ENCODE peak calls at places on chromosomes 1 and 21, in eight cellular contexts. One of them, this sample, is unnamed.

GRCh38 chr1:197307551-197307950 is 39.5 kb downstream of the CRB1 start:
- DNase-seq in stimulated activated naive CD4-positive, alpha-beta T cell: no peak
- DNase-seq in prostate gland: no peak
- DNase-seq in RCC 7860: peak
- DNase-seq in NCI-H2029: no peak
- DNase-seq in stimulated activated CD4-positive, alpha-beta T cell treated with anti-CD3 and anti-CD28 coated beads, TNF-alpha, amount 100 ng/mL, for 24 hours: no peak
- DNase-seq in thyroid gland: no peak
- DNase-seq in activated T-cell treated with anti-CD3 and anti-CD28 coated beads, Interleukin-2, amount 50 U/mL, for 48 hours: no peak
- DNase-seq in this sample: no peak

GRCh38 chr1:214902636-214903320 is 179.8 kb upstream of the KCNK2 start:
- DNase-seq in thyroid gland: no peak
- DNase-seq in NCI-H2029: no peak
- DNase-seq in stimulated activated naive CD4-positive, alpha-beta T cell: no peak
- DNase-seq in RCC 7860: peak
- DNase-seq in prostate gland: no peak
- DNase-seq in activated T-cell treated with anti-CD3 and anti-CD28 coated beads, Interleukin-2, amount 50 U/mL, for 48 hours: no peak
- DNase-seq in stimulated activated CD4-positive, alpha-beta T cell treated with anti-CD3 and anti-CD28 coated beads, TNF-alpha, amount 100 ng/mL, for 24 hours: no peak
- DNase-seq in this sample: no peak

GRCh38 chr1:93471284-93471683 is 23.4 kb downstream of the FNBP1L start:
- DNase-seq in stimulated activated CD4-positive, alpha-beta T cell treated with anti-CD3 and anti-CD28 coated beads, TNF-alpha, amount 100 ng/mL, for 24 hours: no peak
- DNase-seq in stimulated activated naive CD4-positive, alpha-beta T cell: no peak
- DNase-seq in prostate gland: no peak
- DNase-seq in thyroid gland: no peak
- DNase-seq in RCC 7860: no peak
- DNase-seq in NCI-H2029: no peak
- DNase-seq in activated T-cell treated with anti-CD3 and anti-CD28 coated beads, Interleukin-2, amount 50 U/mL, for 48 hours: no peak
- DNase-seq in this sample: no peak

GRCh38 chr1:234886081-234886874 is 242.4 kb downstream of the TOMM20 start:
- DNase-seq in activated T-cell treated with anti-CD3 and anti-CD28 coated beads, Interleukin-2, amount 50 U/mL, for 48 hours: no peak
- DNase-seq in stimulated activated CD4-positive, alpha-beta T cell treated with anti-CD3 and anti-CD28 coated beads, TNF-alpha, amount 100 ng/mL, for 24 hours: no peak
- DNase-seq in prostate gland: peak
- DNase-seq in stimulated activated naive CD4-positive, alpha-beta T cell: no peak
- DNase-seq in thyroid gland: no peak
- DNase-seq in NCI-H2029: no peak
- DNase-seq in RCC 7860: no peak
- DNase-seq in this sample: no peak

GRCh38 chr1:36652011-36652410 is 169.3 kb upstream of the CSF3R start:
- DNase-seq in thyroid gland: no peak
- DNase-seq in RCC 7860: no peak
- DNase-seq in stimulated activated CD4-positive, alpha-beta T cell treated with anti-CD3 and anti-CD28 coated beads, TNF-alpha, amount 100 ng/mL, for 24 hours: no peak
- DNase-seq in NCI-H2029: no peak
- DNase-seq in prostate gland: no peak
- DNase-seq in activated T-cell treated with anti-CD3 and anti-CD28 coated beads, Interleukin-2, amount 50 U/mL, for 48 hours: no peak
- DNase-seq in stimulated activated naive CD4-positive, alpha-beta T cell: no peak
- DNase-seq in this sample: no peak

GRCh38 chr21:46111857-46112730 is 14.2 kb downstream of the COL6A2 start:
- DNase-seq in activated T-cell treated with anti-CD3 and anti-CD28 coated beads, Interleukin-2, amount 50 U/mL, for 48 hours: peak
- DNase-seq in stimulated activated CD4-positive, alpha-beta T cell treated with anti-CD3 and anti-CD28 coated beads, TNF-alpha, amount 100 ng/mL, for 24 hours: no peak
- DNase-seq in stimulated activated naive CD4-positive, alpha-beta T cell: no peak
- DNase-seq in RCC 7860: no peak
- DNase-seq in NCI-H2029: no peak
- DNase-seq in prostate gland: no peak
- DNase-seq in thyroid gland: peak
- DNase-seq in this sample: peak

GRCh38 chr1:208475951-208476824 is 232.0 kb upstream of the PLXNA2 start:
- DNase-seq in stimulated activated CD4-positive, alpha-beta T cell treated with anti-CD3 and anti-CD28 coated beads, TNF-alpha, amount 100 ng/mL, for 24 hours: no peak
- DNase-seq in prostate gland: no peak
- DNase-seq in RCC 7860: no peak
- DNase-seq in stimulated activated naive CD4-positive, alpha-beta T cell: no peak
- DNase-seq in NCI-H2029: peak
- DNase-seq in activated T-cell treated with anti-CD3 and anti-CD28 coated beads, Interleukin-2, amount 50 U/mL, for 48 hours: no peak
- DNase-seq in thyroid gland: peak
- DNase-seq in this sample: no peak

GRCh38 chr1:46556822-46557221 is 5.4 kb upstream of the KNCN start:
- DNase-seq in stimulated activated naive CD4-positive, alpha-beta T cell: no peak
- DNase-seq in stimulated activated CD4-positive, alpha-beta T cell treated with anti-CD3 and anti-CD28 coated beads, TNF-alpha, amount 100 ng/mL, for 24 hours: no peak
- DNase-seq in RCC 7860: peak
- DNase-seq in activated T-cell treated with anti-CD3 and anti-CD28 coated beads, Interleukin-2, amount 50 U/mL, for 48 hours: no peak
- DNase-seq in prostate gland: no peak
- DNase-seq in thyroid gland: no peak
- DNase-seq in NCI-H2029: no peak
- DNase-seq in this sample: no peak

GRCh38 chr1:65362545-65362944 is 53.2 kb downstream of the DNAJC6 start:
- DNase-seq in prostate gland: no peak
- DNase-seq in stimulated activated CD4-positive, alpha-beta T cell treated with anti-CD3 and anti-CD28 coated beads, TNF-alpha, amount 100 ng/mL, for 24 hours: no peak
- DNase-seq in thyroid gland: peak
- DNase-seq in NCI-H2029: peak
- DNase-seq in stimulated activated naive CD4-positive, alpha-beta T cell: no peak
- DNase-seq in RCC 7860: no peak
- DNase-seq in activated T-cell treated with anti-CD3 and anti-CD28 coated beads, Interleukin-2, amount 50 U/mL, for 48 hours: no peak
- DNase-seq in this sample: no peak

GRCh38 chr1:59443355-59443754 is 146.5 kb downstream of the FGGY start:
- DNase-seq in stimulated activated CD4-positive, alpha-beta T cell treated with anti-CD3 and anti-CD28 coated beads, TNF-alpha, amount 100 ng/mL, for 24 hours: no peak
- DNase-seq in thyroid gland: no peak
- DNase-seq in prostate gland: no peak
- DNase-seq in activated T-cell treated with anti-CD3 and anti-CD28 coated beads, Interleukin-2, amount 50 U/mL, for 48 hours: no peak
- DNase-seq in stimulated activated naive CD4-positive, alpha-beta T cell: no peak
- DNase-seq in RCC 7860: no peak
- DNase-seq in NCI-H2029: no peak
- DNase-seq in this sample: no peak

GRCh38 chr1:228317411-228317828 is 89.2 kb downstream of the TRIM11 start:
- DNase-seq in prostate gland: no peak
- DNase-seq in stimulated activated CD4-positive, alpha-beta T cell treated with anti-CD3 and anti-CD28 coated beads, TNF-alpha, amount 100 ng/mL, for 24 hours: no peak
- DNase-seq in thyroid gland: no peak
- DNase-seq in NCI-H2029: no peak
- DNase-seq in activated T-cell treated with anti-CD3 and anti-CD28 coated beads, Interleukin-2, amount 50 U/mL, for 48 hours: no peak
- DNase-seq in RCC 7860: no peak
- DNase-seq in stimulated activated naive CD4-positive, alpha-beta T cell: no peak
- DNase-seq in this sample: no peak

GRCh38 chr21:27023186-27023585 is 56.3 kb upstream of the ADAMTS5 start:
- DNase-seq in NCI-H2029: no peak
- DNase-seq in stimulated activated naive CD4-positive, alpha-beta T cell: no peak
- DNase-seq in activated T-cell treated with anti-CD3 and anti-CD28 coated beads, Interleukin-2, amount 50 U/mL, for 48 hours: no peak
- DNase-seq in RCC 7860: no peak
- DNase-seq in prostate gland: no peak
- DNase-seq in thyroid gland: no peak
- DNase-seq in stimulated activated CD4-positive, alpha-beta T cell treated with anti-CD3 and anti-CD28 coated beads, TNF-alpha, amount 100 ng/mL, for 24 hours: no peak
- DNase-seq in this sample: no peak

GRCh38 chr1:227218870-227219578 is 99.3 kb downstream of the CDC42BPA start:
- DNase-seq in thyroid gland: no peak
- DNase-seq in stimulated activated CD4-positive, alpha-beta T cell treated with anti-CD3 and anti-CD28 coated beads, TNF-alpha, amount 100 ng/mL, for 24 hours: no peak
- DNase-seq in stimulated activated naive CD4-positive, alpha-beta T cell: no peak
- DNase-seq in RCC 7860: no peak
- DNase-seq in NCI-H2029: no peak
- DNase-seq in prostate gland: no peak
- DNase-seq in activated T-cell treated with anti-CD3 and anti-CD28 coated beads, Interleukin-2, amount 50 U/mL, for 48 hours: no peak
- DNase-seq in this sample: no peak

GRCh38 chr1:52139817-52140540 is 1.9 kb upstream of the ZFYVE9 start:
- DNase-seq in stimulated activated CD4-positive, alpha-beta T cell treated with anti-CD3 and anti-CD28 coated beads, TNF-alpha, amount 100 ng/mL, for 24 hours: peak
- DNase-seq in NCI-H2029: no peak
- DNase-seq in thyroid gland: no peak
- DNase-seq in RCC 7860: peak
- DNase-seq in activated T-cell treated with anti-CD3 and anti-CD28 coated beads, Interleukin-2, amount 50 U/mL, for 48 hours: no peak
- DNase-seq in stimulated activated naive CD4-positive, alpha-beta T cell: no peak
- DNase-seq in prostate gland: no peak
- DNase-seq in this sample: peak

GRCh38 chr1:15802234-15802965 is 5.0 kb downstream of the UQCRHL start:
- DNase-seq in prostate gland: no peak
- DNase-seq in activated T-cell treated with anti-CD3 and anti-CD28 coated beads, Interleukin-2, amount 50 U/mL, for 48 hours: no peak
- DNase-seq in stimulated activated naive CD4-positive, alpha-beta T cell: no peak
- DNase-seq in NCI-H2029: no peak
- DNase-seq in stimulated activated CD4-positive, alpha-beta T cell treated with anti-CD3 and anti-CD28 coated beads, TNF-alpha, amount 100 ng/mL, for 24 hours: no peak
- DNase-seq in thyroid gland: no peak
- DNase-seq in RCC 7860: peak
- DNase-seq in this sample: no peak

GRCh38 chr1:225635649-225636048 is 17.3 kb downstream of the ENAH start:
- DNase-seq in activated T-cell treated with anti-CD3 and anti-CD28 coated beads, Interleukin-2, amount 50 U/mL, for 48 hours: no peak
- DNase-seq in RCC 7860: no peak
- DNase-seq in NCI-H2029: no peak
- DNase-seq in stimulated activated CD4-positive, alpha-beta T cell treated with anti-CD3 and anti-CD28 coated beads, TNF-alpha, amount 100 ng/mL, for 24 hours: no peak
- DNase-seq in thyroid gland: no peak
- DNase-seq in prostate gland: no peak
- DNase-seq in stimulated activated naive CD4-positive, alpha-beta T cell: no peak
- DNase-seq in this sample: no peak

GRCh38 chr1:24289937-24290595 is 29.1 kb upstream of the GRHL3 start:
- DNase-seq in NCI-H2029: peak
- DNase-seq in thyroid gland: peak
- DNase-seq in RCC 7860: peak
- DNase-seq in stimulated activated naive CD4-positive, alpha-beta T cell: no peak
- DNase-seq in prostate gland: peak
- DNase-seq in stimulated activated CD4-positive, alpha-beta T cell treated with anti-CD3 and anti-CD28 coated beads, TNF-alpha, amount 100 ng/mL, for 24 hours: no peak
- DNase-seq in activated T-cell treated with anti-CD3 and anti-CD28 coated beads, Interleukin-2, amount 50 U/mL, for 48 hours: no peak
- DNase-seq in this sample: no peak

GRCh38 chr1:245804696-245805095 is 649.9 kb downstream of the KIF26B start:
- DNase-seq in activated T-cell treated with anti-CD3 and anti-CD28 coated beads, Interleukin-2, amount 50 U/mL, for 48 hours: no peak
- DNase-seq in prostate gland: no peak
- DNase-seq in stimulated activated CD4-positive, alpha-beta T cell treated with anti-CD3 and anti-CD28 coated beads, TNF-alpha, amount 100 ng/mL, for 24 hours: no peak
- DNase-seq in stimulated activated naive CD4-positive, alpha-beta T cell: no peak
- DNase-seq in RCC 7860: no peak
- DNase-seq in thyroid gland: no peak
- DNase-seq in NCI-H2029: no peak
- DNase-seq in this sample: no peak

GRCh38 chr1:212228591-212229119 is 56.6 kb upstream of the PPP2R5A start:
- DNase-seq in activated T-cell treated with anti-CD3 and anti-CD28 coated beads, Interleukin-2, amount 50 U/mL, for 48 hours: no peak
- DNase-seq in RCC 7860: no peak
- DNase-seq in prostate gland: peak
- DNase-seq in stimulated activated CD4-positive, alpha-beta T cell treated with anti-CD3 and anti-CD28 coated beads, TNF-alpha, amount 100 ng/mL, for 24 hours: no peak
- DNase-seq in stimulated activated naive CD4-positive, alpha-beta T cell: no peak
- DNase-seq in thyroid gland: no peak
- DNase-seq in NCI-H2029: no peak
- DNase-seq in this sample: no peak

GRCh38 chr1:1068374-1069060 is 5.6 kb downstream of the RNF223 start:
- DNase-seq in thyroid gland: peak
- DNase-seq in prostate gland: no peak
- DNase-seq in NCI-H2029: peak
- DNase-seq in stimulated activated CD4-positive, alpha-beta T cell treated with anti-CD3 and anti-CD28 coated beads, TNF-alpha, amount 100 ng/mL, for 24 hours: no peak
- DNase-seq in stimulated activated naive CD4-positive, alpha-beta T cell: peak
- DNase-seq in RCC 7860: no peak
- DNase-seq in activated T-cell treated with anti-CD3 and anti-CD28 coated beads, Interleukin-2, amount 50 U/mL, for 48 hours: peak
- DNase-seq in this sample: no peak

GRCh38 chr1:180462099-180462498 is 40.3 kb downstream of the ACBD6 start:
- DNase-seq in activated T-cell treated with anti-CD3 and anti-CD28 coated beads, Interleukin-2, amount 50 U/mL, for 48 hours: no peak
- DNase-seq in prostate gland: no peak
- DNase-seq in NCI-H2029: no peak
- DNase-seq in thyroid gland: no peak
- DNase-seq in stimulated activated CD4-positive, alpha-beta T cell treated with anti-CD3 and anti-CD28 coated beads, TNF-alpha, amount 100 ng/mL, for 24 hours: no peak
- DNase-seq in RCC 7860: no peak
- DNase-seq in stimulated activated naive CD4-positive, alpha-beta T cell: no peak
- DNase-seq in this sample: no peak